ENCODE peak calls at places on chromosome 9, in four cellular contexts. Q is tibial nerve; D is T-cell; B is activated T-cell treated with anti-CD3 and anti-CD28 coated beads, Interleukin-2, amount 50 U/mL, for 24 hours. J is an unnamed sample.

GRCh38 chr9:108664309-108665255 is 191.2 kb downstream of the ACTL7B start:
- DNase-seq in Q (no peak), D (no peak), B (no peak), J (no peak)

GRCh38 chr9:23117621-23118020 is 671.0 kb downstream of the DMRTA1 start:
- DNase-seq in Q (no peak), D (no peak), B (no peak), J (no peak)

GRCh38 chr9:22044583-22044982 is 35.5 kb upstream of the CDKN2B start:
- DNase-seq in Q (no peak), D (no peak), B (no peak), J (no peak)

GRCh38 chr9:130794923-130795495 is 40.0 kb upstream of the ABL1 start:
- DNase-seq in Q (no peak), D (no peak), B (no peak), J (no peak)

GRCh38 chr9:114410910-114411309 is 23.1 kb upstream of the AKNA start:
- DNase-seq in Q (no peak), D (no peak), B (no peak), J (no peak)

GRCh38 chr9:111399772-111400563 is 69.9 kb upstream of the OR2K2 start:
- DNase-seq in Q (no peak), D (no peak), B (no peak), J (no peak)

GRCh38 chr9:133104718-133105460 is 16.2 kb downstream of the RALGDS start:
- DNase-seq in Q (no peak), D (no peak), B (no peak), J (no peak)

GRCh38 chr9:128910906-128911305 is 9.9 kb upstream of the PHYHD1 start:
- DNase-seq in Q (no peak), D (no peak), B (no peak), J (no peak)

GRCh38 chr9:4887556-4887955 is 94.8 kb downstream of the RCL1 start:
- DNase-seq in Q (no peak), D (no peak), B (no peak), J (no peak)

GRCh38 chr9:134299883-134300282 is 26.4 kb upstream of the RXRA start:
- DNase-seq in Q (no peak), D (no peak), B (no peak), J (no peak)

GRCh38 chr9:34624475-34624984 is 4.2 kb upstream of the DCTN3 start:
- DNase-seq in Q (no peak), D (no peak), B (no peak), J (no peak)

GRCh38 chr9:91302831-91303230 is 58.9 kb downstream of the AUH start:
- DNase-seq in Q (no peak), D (no peak), B (no peak), J (no peak)

GRCh38 chr9:130660683-130661460 is 3.5 kb upstream of the PRDM12 start:
- DNase-seq in Q (no peak), D (no peak), B (no peak), J (no peak)

GRCh38 chr9:110183208-110184145 is 24.5 kb downstream of the C9orf152 start:
- DNase-seq in Q (no peak), D (peak), B (peak), J (peak)

GRCh38 chr9:96289392-96289791 is 12.6 kb downstream of the HSD17B3 start:
- DNase-seq in Q (no peak), D (no peak), B (no peak), J (no peak)

GRCh38 chr9:120413121-120414048 is 166.6 kb downstream of the CDK5RAP2 start:
- DNase-seq in Q (no peak), D (no peak), B (no peak), J (no peak)

GRCh38 chr9:78786794-78787193 is 489.9 kb downstream of the PSAT1 start:
- DNase-seq in Q (no peak), D (no peak), B (no peak), J (no peak)

GRCh38 chr9:123416171-123416570 is 60.2 kb downstream of the CRB2 start:
- DNase-seq in Q (no peak), D (no peak), B (no peak), J (no peak)

GRCh38 chr9:86586144-86586494 is 231.9 kb upstream of the TUT7 start:
- DNase-seq in Q (no peak), D (no peak), B (no peak), J (no peak)

GRCh38 chr9:90037136-90037797 is 432.5 kb downstream of the GADD45G start:
- DNase-seq in Q (no peak), D (no peak), B (no peak), J (no peak)